ENCODE peak calls at places on chromosomes 5 and 9, in seven cellular contexts. D, A, I, O, E, Y and J are unnamed samples.

GRCh38 chr5:170348069-170348702 is 41.0 kb downstream of the KCNMB1 start:
- DNase-seq in O (no peak), I (no peak), E (no peak), A (no peak), D (no peak), Y (no peak), J (no peak)

GRCh38 chr5:126659805-126660483 is 59.2 kb downstream of the PHAX start:
- DNase-seq in E (no peak), O (no peak), Y (no peak), I (peak; percentile 47), A (no peak), D (no peak), J (no peak)

GRCh38 chr5:178790371-178790770 is 59.9 kb upstream of the ZNF354A start:
- DNase-seq in O (no peak), E (no peak), A (no peak), I (no peak), D (no peak), Y (no peak), J (no peak)

GRCh38 chr5:172837640-172838039 is 3.6 kb downstream of the ERGIC1 start:
- DNase-seq in D (peak; percentile 90), I (peak; percentile 73), O (no peak), A (no peak), E (peak; percentile 71), Y (no peak), J (peak; percentile 95)

GRCh38 chr9:132166599-132166998 is 4.7 kb downstream of the NTNG2 start:
- DNase-seq in D (no peak), Y (no peak), A (no peak), I (no peak), E (no peak), O (no peak), J (no peak)

GRCh38 chr9:87547665-87548064 is 50.0 kb downstream of the DAPK1 start:
- DNase-seq in E (no peak), I (no peak), O (no peak), D (no peak), Y (no peak), A (no peak), J (no peak)

GRCh38 chr9:133691659-133692363 is 46.3 kb downstream of the SARDH start:
- DNase-seq in I (no peak), E (no peak), D (no peak), O (no peak), Y (no peak), A (no peak), J (no peak)

GRCh38 chr5:36252722-36253340 is 11.1 kb upstream of the NADK2 start:
- DNase-seq in E (no peak), O (no peak), A (no peak), I (no peak), Y (no peak), D (no peak), J (no peak)

GRCh38 chr9:21708846-21709245 is 93.6 kb upstream of the MTAP start:
- DNase-seq in E (no peak), A (no peak), I (no peak), Y (no peak), O (no peak), D (no peak), J (no peak)

GRCh38 chr9:133490865-133491655 is 12.2 kb upstream of the SLC2A6 start:
- DNase-seq in I (no peak), D (no peak), O (no peak), A (no peak), Y (no peak), E (no peak), J (no peak)

GRCh38 chr9:101028346-101029299 is at the start of gene PLPPR1:
- DNase-seq in O (no peak), Y (peak; percentile 84), A (peak; percentile 75), I (peak; percentile 10), D (peak; percentile 67), E (no peak), J (peak; percentile 76)

GRCh38 chr9:15423328-15423985 is 781 bp downstream of the SNAPC3 start:
- DNase-seq in Y (no peak), A (no peak), O (no peak), I (peak; percentile 33), D (no peak), E (no peak), J (peak; percentile 25)

GRCh38 chr9:77215874-77216273 is 38.5 kb downstream of the VPS13A start:
- DNase-seq in I (no peak), O (no peak), Y (peak; percentile 45), A (no peak), D (no peak), E (no peak), J (no peak)

GRCh38 chr5:98769256-98770157 is 4.0 kb upstream of the RGMB start:
- DNase-seq in O (no peak), Y (peak; percentile 21), I (peak; percentile 39), D (no peak), A (peak; percentile 29), E (no peak), J (peak; percentile 68)

GRCh38 chr9:75532651-75533050 is 357.8 kb upstream of the PCSK5 start:
- DNase-seq in E (no peak), D (no peak), Y (no peak), I (no peak), A (no peak), O (no peak), J (no peak)

GRCh38 chr5:149452665-149453617 is 73.8 kb upstream of the IL17B start:
- DNase-seq in A (no peak), O (peak; percentile 53), I (no peak), Y (no peak), E (no peak), D (no peak), J (peak; percentile 51)
- TF ChIP-seq CTCF in A (no peak), O (no peak), I (no peak), Y (no peak), E (no peak), D (no peak), J (no peak)

GRCh38 chr5:77970891-77971290 is 194.8 kb upstream of the TBCA start:
- DNase-seq in E (no peak), D (no peak), Y (no peak), A (no peak), I (no peak), O (no peak), J (no peak)

GRCh38 chr5:77971965-77972544 is 195.9 kb upstream of the TBCA start:
- DNase-seq in I (no peak), Y (no peak), D (no peak), A (no peak), O (no peak), E (no peak), J (no peak)

GRCh38 chr5:77974576-77974975 is 198.4 kb upstream of the TBCA start:
- DNase-seq in A (no peak), D (no peak), I (no peak), E (no peak), O (no peak), Y (no peak), J (no peak)

GRCh38 chr5:77973253-77973609 is 197.1 kb upstream of the TBCA start:
- DNase-seq in E (no peak), D (no peak), I (no peak), O (no peak), A (no peak), Y (no peak), J (peak; percentile 30)

DNA sequence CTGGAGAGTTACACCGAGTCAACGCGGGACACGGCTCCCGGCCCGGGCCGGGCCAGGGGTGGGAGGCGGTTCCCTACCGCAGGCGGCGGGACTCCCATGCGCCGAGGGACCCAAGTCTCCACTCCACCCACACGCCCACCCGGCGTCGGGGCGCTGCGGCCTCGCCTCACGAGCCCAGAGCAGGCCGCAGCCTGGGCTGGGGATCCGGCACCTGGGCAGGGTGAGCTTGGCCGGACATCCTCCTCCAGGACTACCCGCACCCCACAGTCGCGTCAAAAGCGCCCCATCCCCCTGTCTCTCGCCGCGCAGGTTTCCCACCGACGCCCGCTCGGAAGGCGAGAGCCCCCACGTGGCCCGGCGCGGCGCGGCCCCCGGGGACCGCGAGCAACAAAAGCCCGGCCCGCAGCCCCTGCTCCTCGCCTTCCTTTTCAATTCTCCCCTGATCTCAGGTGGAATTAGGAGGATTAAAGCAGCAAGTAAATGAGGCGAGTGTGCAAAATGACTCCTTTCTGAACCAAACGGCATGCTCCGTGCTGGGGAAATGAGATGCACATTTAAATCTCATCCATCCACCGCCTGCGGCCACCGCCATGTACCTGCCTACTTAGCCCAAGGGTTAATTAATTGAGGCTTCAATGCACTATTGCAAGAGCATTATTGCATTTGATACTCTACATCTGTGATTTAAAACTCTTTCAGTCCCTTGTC is 196.6 kb upstream of the TBCA start:
- DNase-seq in Y (no peak), O (no peak), A (peak; percentile 22), E (no peak), I (peak; percentile 63), D (no peak), J (no peak)
- TF ChIP-seq CTCF in Y (peak; percentile 12), O (no peak), A (peak; percentile 36), E (peak; percentile 23), I (peak; percentile 47), D (no peak), J (no peak)

GRCh38 chr5:54829686-54830085 is 155.7 kb downstream of the ESM1 start:
- DNase-seq in D (no peak), I (no peak), E (no peak), Y (no peak), O (no peak), A (no peak), J (no peak)

GRCh38 chr5:54831233-54831632 is 154.2 kb downstream of the ESM1 start:
- DNase-seq in E (no peak), A (no peak), I (no peak), D (no peak), O (no peak), Y (no peak), J (no peak)

GRCh38 chr5:54832846-54833245 is 152.5 kb downstream of the ESM1 start:
- DNase-seq in O (no peak), I (no peak), A (no peak), E (no peak), D (no peak), Y (no peak), J (no peak)

GRCh38 chr5:54834121-54834842 is 151.1 kb downstream of the ESM1 start:
- DNase-seq in O (no peak), Y (no peak), A (no peak), I (no peak), E (no peak), D (peak; percentile 7), J (no peak)

DNA sequence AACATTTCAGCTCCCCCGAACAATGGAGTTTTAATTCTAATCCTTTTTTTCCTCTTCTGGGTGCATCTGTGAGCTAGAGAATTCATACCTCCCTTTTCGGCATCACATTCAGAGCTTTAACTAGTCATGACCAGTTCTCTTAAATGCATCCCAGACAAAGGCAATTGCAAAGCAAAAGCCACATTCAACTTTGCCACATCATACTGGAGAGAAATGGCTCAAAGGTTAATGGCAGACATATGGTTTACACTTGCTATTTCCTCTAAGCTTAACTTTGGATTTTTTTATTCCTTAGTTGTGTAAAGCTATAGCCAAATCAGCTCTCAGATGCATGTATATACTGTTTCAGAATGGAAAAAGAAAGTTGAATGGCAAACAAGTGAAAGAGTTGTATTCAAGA is 153.3 kb downstream of the ESM1 start:
- DNase-seq in A (no peak), D (no peak), Y (no peak), O (no peak), I (no peak), E (no peak), J (no peak)
- TF ChIP-seq CTCF in A (no peak), D (no peak), Y (no peak), O (no peak), I (no peak), E (no peak), J (no peak)

DNA sequence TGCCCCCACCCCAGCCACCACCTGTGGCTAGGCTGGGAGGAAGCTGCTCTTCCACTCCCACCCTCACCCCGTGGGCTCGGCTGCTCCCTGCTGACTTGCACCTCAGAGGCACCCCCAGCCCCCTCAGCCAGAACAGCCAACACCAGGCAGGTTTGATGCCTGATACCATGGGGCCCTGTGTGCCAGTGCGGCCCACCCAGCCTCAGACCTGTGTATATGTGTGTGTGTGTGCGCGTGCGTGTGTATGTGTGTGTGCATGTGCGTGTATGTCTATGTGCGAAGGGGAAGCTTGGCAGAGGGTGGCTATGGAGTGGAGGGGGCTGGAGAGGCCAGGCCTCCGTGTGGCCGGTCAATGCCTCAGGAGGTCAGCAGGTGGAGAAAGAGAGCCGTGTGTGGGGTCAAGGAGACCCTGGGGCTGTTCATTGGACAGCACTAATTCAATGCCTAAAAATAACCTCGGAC is 16.6 kb upstream of the DAB2IP start:
- DNase-seq in Y (no peak), A (peak; percentile 44), E (no peak), O (no peak), I (peak; percentile 54), D (no peak), J (peak; percentile 47)
- TF ChIP-seq CTCF in Y (peak; percentile 66), A (peak; percentile 76), E (no peak), O (no peak), I (no peak), D (peak; percentile 21), J (peak; percentile 50)